ENCODE peak calls at places on chromosome 3, in ten cellular contexts. G is GM23248; O is left lung; N is neuronal stem cell; R is hepatocyte; Q is CD4-positive, CD25-positive, alpha-beta regulatory T cell; T is thoracic aorta; L is HL-60; P is HepG2; E is K562. X is an unnamed sample.
A peak's percentile ranks its signal among the peaks of the same experiment; 100 is the strongest.

GRCh38 chr3:72520690-72521308 is 327.4 kb downstream of the SHQ1 start:
- DNase-seq in G (peak; percentile 25), O (no peak), N (no peak), R (peak; percentile 53), Q (no peak), T (no peak), L (no peak), P (peak; percentile 53), E (no peak), X (no peak)

GRCh38 chr3:9405756-9406155 is 8.3 kb downstream of the SETD5 start:
- DNase-seq in G (no peak), O (no peak), N (no peak), R (no peak), Q (no peak), T (no peak), L (no peak), P (no peak), E (no peak), X (no peak)

GRCh38 chr3:157390713-157391515 is 45.7 kb upstream of the PTX3 start:
- DNase-seq in G (peak; percentile 55), O (peak; percentile 45), N (no peak), R (no peak), Q (no peak), T (no peak), L (no peak), P (no peak), E (no peak), X (no peak)

GRCh38 chr3:64163019-64163754 is 62.1 kb downstream of the PRICKLE2 start:
- DNase-seq in G (no peak), O (no peak), N (no peak), R (no peak), Q (no peak), T (no peak), L (no peak), P (no peak), E (no peak), X (no peak)

GRCh38 chr3:71083726-71084131 is 499.8 kb downstream of the FOXP1 start:
- DNase-seq in G (no peak), O (no peak), N (no peak), R (no peak), Q (no peak), T (no peak), L (no peak), P (no peak), E (no peak), X (no peak)

GRCh38 chr3:31531465-31531991 is 1.2 kb upstream of the STT3B start:
- DNase-seq in G (no peak), O (no peak), N (no peak), R (peak; percentile 13), Q (no peak), T (no peak), L (no peak), P (no peak), E (peak; percentile 32), X (no peak)

GRCh38 chr3:134373942-134374790 is at the start of gene AMOTL2:
- DNase-seq in G (peak; percentile 97), O (peak; percentile 91), N (peak; percentile 96), R (peak; percentile 96), Q (no peak), T (no peak), L (peak; percentile 25), P (peak; percentile 89), E (peak; percentile 31), X (peak; percentile 83)

GRCh38 chr3:45021524-45021923 is 4.6 kb upstream of the CLEC3B start:
- DNase-seq in G (no peak), O (no peak), N (no peak), R (no peak), Q (no peak), T (no peak), L (no peak), P (no peak), E (no peak), X (no peak)

GRCh38 chr3:30353711-30354467 is 252.5 kb upstream of the TGFBR2 start:
- DNase-seq in G (no peak), O (no peak), N (no peak), R (no peak), Q (peak; percentile 33), T (no peak), L (no peak), P (no peak), E (no peak), X (peak; percentile 72)

GRCh38 chr3:59426851-59427565 is 377.2 kb upstream of the CFAP20DC start:
- DNase-seq in G (peak; percentile 88), O (no peak), N (no peak), R (no peak), Q (no peak), T (no peak), L (peak; percentile 57), P (no peak), E (no peak), X (no peak)

GRCh38 chr3:152400912-152401311 is 132.2 kb downstream of the MBNL1 start:
- DNase-seq in G (peak; percentile 80), O (no peak), N (no peak), R (no peak), Q (no peak), T (no peak), L (no peak), P (no peak), E (no peak), X (no peak)

GRCh38 chr3:50602675-50603191 is 8.8 kb downstream of the CISH start:
- DNase-seq in G (no peak), O (peak; percentile 59), N (no peak), R (peak; percentile 50), Q (no peak), T (no peak), L (no peak), P (no peak), E (peak; percentile 24), X (peak; percentile 73)

GRCh38 chr3:58084788-58085543 is 76.7 kb downstream of the FLNB start:
- DNase-seq in G (no peak), O (no peak), N (no peak), R (no peak), Q (no peak), T (no peak), L (no peak), P (peak; percentile 70), E (peak; percentile 85), X (no peak)

GRCh38 chr3:170211668-170212067 is 10.6 kb upstream of the PRKCI start:
- DNase-seq in G (no peak), O (no peak), N (no peak), R (no peak), Q (no peak), T (no peak), L (no peak), P (no peak), E (no peak), X (no peak)

GRCh38 chr3:16319307-16319706 is 54.3 kb downstream of the OXNAD1 start:
- DNase-seq in G (no peak), O (no peak), N (no peak), R (no peak), Q (peak; percentile 65), T (no peak), L (no peak), P (peak; percentile 25), E (peak; percentile 87), X (peak; percentile 43)

GRCh38 chr3:148230473-148230872 is 467.2 kb upstream of the AGTR1 start:
- DNase-seq in G (no peak), O (no peak), N (no peak), R (no peak), Q (no peak), T (no peak), L (no peak), P (no peak), E (no peak), X (no peak)

GRCh38 chr3:111895079-111895478 is 36.0 kb downstream of the PHLDB2 start:
- DNase-seq in G (peak; percentile 67), O (no peak), N (no peak), R (no peak), Q (no peak), T (no peak), L (no peak), P (peak; percentile 16), E (peak; percentile 4), X (peak; percentile 49)

GRCh38 chr3:45137656-45138181 is 8.5 kb downstream of the CDCP1 start:
- DNase-seq in G (peak; percentile 61), O (no peak), N (no peak), R (no peak), Q (no peak), T (no peak), L (no peak), P (no peak), E (peak; percentile 93), X (peak; percentile 71)

DNA sequence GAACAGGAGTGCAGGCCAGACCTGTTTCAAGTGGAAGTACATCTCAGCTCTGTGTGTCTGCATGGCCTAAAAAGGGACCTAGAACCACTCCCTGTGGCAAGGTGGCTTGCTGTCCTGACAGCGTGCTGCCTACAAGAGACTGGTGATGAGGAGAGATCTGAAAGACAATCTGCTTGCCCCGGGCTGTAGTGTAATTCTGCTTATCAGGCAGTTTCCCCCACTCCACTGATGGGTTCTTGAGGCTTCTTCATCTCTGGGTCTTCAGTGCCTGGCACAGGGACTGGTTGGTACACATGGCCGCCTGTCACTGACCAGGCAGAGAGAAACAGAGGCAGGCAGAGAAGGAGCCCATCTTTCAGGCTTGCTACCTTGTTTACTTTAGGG is 57.6 kb downstream of the HEG1 start:
- DNase-seq in G (no peak), O (no peak), N (no peak), R (no peak), Q (no peak), T (no peak), L (no peak), P (no peak), E (no peak), X (no peak)
- H3K27ac ChIP-seq in G (no peak overlapping the region), O (no peak overlapping the region), N (no peak overlapping the region), R (no peak overlapping the region), Q (no peak overlapping the region), T (no peak overlapping the region), L (no peak overlapping the region), P (no peak overlapping the region), E (no peak overlapping the region), X (no peak overlapping the region)

DNA sequence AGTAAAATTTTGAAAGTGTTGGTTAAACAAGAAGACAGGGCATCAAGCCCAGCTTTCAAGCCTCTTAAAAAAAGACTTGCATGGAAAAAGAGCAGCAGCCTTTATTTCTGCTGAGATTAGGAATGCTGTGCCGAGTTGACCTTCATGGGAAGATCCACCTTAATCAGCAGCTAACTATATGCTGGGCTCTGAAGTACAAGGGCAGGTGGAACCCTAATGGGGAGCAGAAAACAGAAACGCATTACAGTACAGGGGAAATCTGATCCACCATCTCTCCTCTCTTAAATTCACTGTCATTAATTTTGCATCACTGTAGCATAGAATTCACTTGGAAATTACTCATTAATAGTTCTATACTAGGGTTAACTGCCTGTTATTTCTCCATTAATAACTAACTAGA is 133.6 kb downstream of the GHSR start:
- DNase-seq in G (no peak), O (no peak), N (no peak), R (no peak), Q (no peak), T (no peak), L (no peak), P (no peak), E (no peak), X (no peak)
- H3K27ac ChIP-seq in G (no peak overlapping the region), O (peak overlapping the region; percentile 14), N (no peak overlapping the region), R (peak overlapping the region; percentile 93), Q (no peak overlapping the region), T (no peak overlapping the region), L (no peak overlapping the region), P (peak overlapping the region; percentile 6), E (no peak overlapping the region), X (peak overlapping the region; percentile 34)

GRCh38 chr3:14785207-14786155 is 33.3 kb upstream of the FGD5 start:
- DNase-seq in G (no peak), O (no peak), N (no peak), R (no peak), Q (no peak), T (no peak), L (no peak), P (no peak), E (no peak), X (no peak)
- H3K27ac ChIP-seq in G (no peak overlapping the region), O (no peak overlapping the region), N (no peak overlapping the region), R (no peak overlapping the region), Q (no peak overlapping the region), T (no peak overlapping the region), L (no peak overlapping the region), P (no peak overlapping the region), E (no peak overlapping the region), X (no peak overlapping the region)

GRCh38 chr3:48445277-48445882 is 1.2 kb upstream of the ATRIP start:
- DNase-seq in G (no peak), O (no peak), N (no peak), R (no peak), Q (no peak), T (no peak), L (no peak), P (no peak), E (no peak), X (no peak)
- H3K27ac ChIP-seq in G (no peak overlapping the region), O (no peak overlapping the region), N (no peak overlapping the region), R (no peak overlapping the region), Q (peak overlapping the region; percentile 76), T (peak overlapping the region; percentile 86), L (no peak overlapping the region), P (no peak overlapping the region), E (no peak overlapping the region), X (no peak overlapping the region)

X was measured in small intestine.